ENCODE peak calls at places on chromosomes 5 and 9, in ten cellular contexts. J is vagina, Y is suprapubic skin, W is IMR-90, R is breast epithelium, N is adrenal gland, V is body of pancreas, P is uterus, Z is tibial nerve, K is prostate gland. D is an unnamed sample.

GRCh38 chr5:125190232-125191051 is 444.0 kb upstream of the ZNF608 start:
- DNase-seq in J (no peak), Y (no peak), W (peak), R (no peak), N (no peak), V (no peak), P (no peak), Z (no peak), K (no peak), D (no peak)

GRCh38 chr9:104329245-104329644 is 174.8 kb upstream of the OR13F1 start:
- DNase-seq in J (no peak), Y (no peak), W (no peak), R (no peak), N (no peak), V (no peak), P (no peak), Z (no peak), K (no peak), D (no peak)

GRCh38 chr9:130183133-130183762 is 11.0 kb downstream of the NCS1 start:
- DNase-seq in J (no peak), Y (no peak), W (peak), R (no peak), N (peak), V (peak), P (no peak), Z (no peak), K (no peak), D (no peak)

GRCh38 chr5:121870489-121870888 is 18.8 kb downstream of the FTMT start:
- DNase-seq in J (no peak), Y (no peak), W (peak), R (no peak), N (no peak), V (no peak), P (no peak), Z (no peak), K (no peak), D (no peak)

GRCh38 chr9:131661954-131662621 is 77.8 kb downstream of the RAPGEF1 start:
- DNase-seq in J (no peak), Y (no peak), W (no peak), R (no peak), N (no peak), V (no peak), P (no peak), Z (no peak), K (no peak), D (no peak)

GRCh38 chr9:114273461-114273881 is 49.4 kb upstream of the ORM1 start:
- DNase-seq in J (peak), Y (peak), W (no peak), R (peak), N (no peak), V (no peak), P (peak), Z (no peak), K (no peak), D (no peak)

GRCh38 chr9:116860509-116861120 is 173.5 kb downstream of the TRIM32 start:
- DNase-seq in J (no peak), Y (no peak), W (peak), R (peak), N (peak), V (peak), P (peak), Z (peak), K (peak), D (peak)

GRCh38 chr9:8437878-8438277 is 638.3 kb upstream of the DMAC1 start:
- DNase-seq in J (no peak), Y (no peak), W (no peak), R (no peak), N (no peak), V (no peak), P (no peak), Z (no peak), K (no peak), D (no peak)

GRCh38 chr5:72137826-72138409 is 30.6 kb downstream of the MAP1B start:
- DNase-seq in J (no peak), Y (no peak), W (no peak), R (no peak), N (no peak), V (no peak), P (no peak), Z (no peak), K (no peak), D (no peak)

GRCh38 chr9:136852664-136853595 is 784 bp downstream of the MAMDC4 start:
- DNase-seq in J (no peak), Y (no peak), W (no peak), R (no peak), N (no peak), V (peak), P (no peak), Z (no peak), K (no peak), D (no peak)

GRCh38 chr5:105197531-105197930 is 1634.9 kb upstream of the NUDT12 start:
- DNase-seq in J (no peak), Y (no peak), W (no peak), R (no peak), N (no peak), V (no peak), P (no peak), Z (no peak), K (no peak), D (no peak)

GRCh38 chr5:91223886-91224285 is 159.2 kb downstream of the ARRDC3 start:
- DNase-seq in J (no peak), Y (no peak), W (peak), R (no peak), N (no peak), V (no peak), P (no peak), Z (no peak), K (no peak), D (no peak)

GRCh38 chr5:1058549-1058945 is 49.9 kb downstream of the NKD2 start:
- DNase-seq in J (no peak), Y (no peak), W (no peak), R (no peak), N (no peak), V (no peak), P (no peak), Z (no peak), K (no peak), D (no peak)

GRCh38 chr9:88651682-88652633 is 117.0 kb downstream of the NXNL2 start:
- DNase-seq in J (peak), Y (peak), W (peak), R (peak), N (peak), V (peak), P (peak), Z (peak), K (peak), D (peak)

GRCh38 chr9:75589497-75589896 is 301.0 kb upstream of the PCSK5 start:
- DNase-seq in J (no peak), Y (no peak), W (no peak), R (no peak), N (no peak), V (no peak), P (no peak), Z (no peak), K (no peak), D (no peak)

GRCh38 chr9:9032950-9033349 is 1233.4 kb upstream of the DMAC1 start:
- DNase-seq in J (no peak), Y (no peak), W (no peak), R (no peak), N (no peak), V (no peak), P (no peak), Z (no peak), K (no peak), D (no peak)

GRCh38 chr5:159031513-159031912 is 68.2 kb downstream of the EBF1 start:
- DNase-seq in J (no peak), Y (no peak), W (peak), R (no peak), N (no peak), V (no peak), P (no peak), Z (no peak), K (no peak), D (no peak)

GRCh38 chr5:55393501-55394175 is 85.8 kb downstream of the MTREX start:
- DNase-seq in J (no peak), Y (no peak), W (no peak), R (no peak), N (no peak), V (no peak), P (no peak), Z (no peak), K (no peak), D (no peak)

GRCh38 chr9:109122726-109123621 is 3.2 kb upstream of the TMEM245 start:
- DNase-seq in J (no peak), Y (no peak), W (no peak), R (no peak), N (no peak), V (no peak), P (no peak), Z (no peak), K (no peak), D (no peak)

GRCh38 chr9:109868222-109868621 is 88.2 kb downstream of the PALM2AKAP2 start:
- DNase-seq in J (no peak), Y (no peak), W (peak), R (no peak), N (peak), V (no peak), P (no peak), Z (no peak), K (no peak), D (no peak)

GRCh38 chr9:36903541-36904435 is 130.3 kb downstream of the PAX5 start:
- DNase-seq in J (no peak), Y (peak), W (peak), R (no peak), N (peak), V (peak), P (no peak), Z (no peak), K (no peak), D (peak)

GRCh38 chr9:76697554-76697953 is 66.7 kb upstream of the PCA3 start:
- DNase-seq in J (no peak), Y (no peak), W (no peak), R (no peak), N (no peak), V (no peak), P (no peak), Z (no peak), K (no peak), D (no peak)

GRCh38 chr5:81694726-81695125 is 56.2 kb downstream of the SSBP2 start:
- DNase-seq in J (no peak), Y (no peak), W (no peak), R (no peak), N (no peak), V (no peak), P (no peak), Z (no peak), K (no peak), D (no peak)

GRCh38 chr9:78903581-78903980 is 606.7 kb downstream of the PSAT1 start:
- DNase-seq in J (no peak), Y (no peak), W (peak), R (no peak), N (no peak), V (no peak), P (no peak), Z (no peak), K (no peak), D (no peak)

GRCh38 chr5:172837640-172838039 is 3.6 kb downstream of the ERGIC1 start:
- DNase-seq in J (no peak), Y (no peak), W (no peak), R (peak), N (peak), V (peak), P (no peak), Z (no peak), K (peak), D (peak)

GRCh38 chr9:72809586-72809985 is 143.3 kb downstream of the ALDH1A1 start:
- DNase-seq in J (no peak), Y (no peak), W (no peak), R (no peak), N (no peak), V (no peak), P (no peak), Z (no peak), K (no peak), D (no peak)

GRCh38 chr9:72813544-72813943 is 139.3 kb downstream of the ALDH1A1 start:
- DNase-seq in J (no peak), Y (no peak), W (no peak), R (no peak), N (no peak), V (no peak), P (no peak), Z (no peak), K (no peak), D (no peak)

GRCh38 chr9:72808446-72808768 is 144.4 kb downstream of the ALDH1A1 start:
- DNase-seq in J (no peak), Y (no peak), W (no peak), R (no peak), N (no peak), V (no peak), P (no peak), Z (no peak), K (no peak), D (no peak)

GRCh38 chr9:72812622-72813111 is 140.2 kb downstream of the ALDH1A1 start:
- DNase-seq in J (no peak), Y (no peak), W (no peak), R (no peak), N (no peak), V (no peak), P (no peak), Z (no peak), K (no peak), D (no peak)

GRCh38 chr9:72807765-72808445 is 144.9 kb downstream of the ALDH1A1 start:
- DNase-seq in J (no peak), Y (no peak), W (no peak), R (no peak), N (no peak), V (no peak), P (no peak), Z (no peak), K (no peak), D (no peak)
- TF ChIP-seq CTCF in J (no peak), Y (no peak), W (peak), R (no peak), N (no peak), V (no peak), P (no peak), Z (no peak), K (no peak), D (no peak)

GRCh38 chr9:128322342-128323191 is at the start of the genes COQ4 and TRUB2:
- DNase-seq in J (peak), Y (peak), W (peak), R (peak), N (peak), V (peak), P (peak), Z (peak), K (peak), D (peak)
- TF ChIP-seq POLR2A in J (no peak), Y (no peak), W (peak), R (no peak), N (no peak), V (peak), P (no peak), Z (peak), K (no peak), D (no peak)

GRCh38 chr9:33170464-33171156 is 3.5 kb upstream of the B4GALT1 start:
- DNase-seq in J (peak), Y (peak), W (no peak), R (peak), N (peak), V (peak), P (peak), Z (peak), K (peak), D (peak)
- TF ChIP-seq CTCF in J (peak), Y (peak), W (peak), R (peak), N (peak), V (peak), P (no peak), Z (peak), K (peak), D (peak)

GRCh38 chr5:74992791-74993190 is 59.6 kb downstream of the GCNT4 start:
- DNase-seq in J (no peak), Y (no peak), W (no peak), R (no peak), N (no peak), V (no peak), P (no peak), Z (no peak), K (no peak), D (no peak)

GRCh38 chr5:74991522-74991921 is 60.8 kb downstream of the GCNT4 start:
- DNase-seq in J (no peak), Y (no peak), W (no peak), R (no peak), N (no peak), V (no peak), P (no peak), Z (no peak), K (no peak), D (no peak)

GRCh38 chr5:74993743-74994142 is 58.6 kb downstream of the GCNT4 start:
- DNase-seq in J (no peak), Y (no peak), W (peak), R (no peak), N (no peak), V (peak), P (no peak), Z (no peak), K (no peak), D (peak)

GRCh38 chr5:74988273-74988983 is 63.9 kb downstream of the GCNT4 start:
- DNase-seq in J (no peak), Y (no peak), W (no peak), R (no peak), N (no peak), V (no peak), P (no peak), Z (no peak), K (no peak), D (no peak)

GRCh38 chr5:74990194-74990593 is 62.2 kb downstream of the GCNT4 start:
- DNase-seq in J (no peak), Y (no peak), W (no peak), R (no peak), N (no peak), V (no peak), P (no peak), Z (no peak), K (no peak), D (no peak)
- TF ChIP-seq POLR2A in J (no peak), Y (no peak), W (no peak), R (no peak), N (no peak), V (no peak), P (no peak), Z (no peak), K (no peak), D (no peak)

DNA sequence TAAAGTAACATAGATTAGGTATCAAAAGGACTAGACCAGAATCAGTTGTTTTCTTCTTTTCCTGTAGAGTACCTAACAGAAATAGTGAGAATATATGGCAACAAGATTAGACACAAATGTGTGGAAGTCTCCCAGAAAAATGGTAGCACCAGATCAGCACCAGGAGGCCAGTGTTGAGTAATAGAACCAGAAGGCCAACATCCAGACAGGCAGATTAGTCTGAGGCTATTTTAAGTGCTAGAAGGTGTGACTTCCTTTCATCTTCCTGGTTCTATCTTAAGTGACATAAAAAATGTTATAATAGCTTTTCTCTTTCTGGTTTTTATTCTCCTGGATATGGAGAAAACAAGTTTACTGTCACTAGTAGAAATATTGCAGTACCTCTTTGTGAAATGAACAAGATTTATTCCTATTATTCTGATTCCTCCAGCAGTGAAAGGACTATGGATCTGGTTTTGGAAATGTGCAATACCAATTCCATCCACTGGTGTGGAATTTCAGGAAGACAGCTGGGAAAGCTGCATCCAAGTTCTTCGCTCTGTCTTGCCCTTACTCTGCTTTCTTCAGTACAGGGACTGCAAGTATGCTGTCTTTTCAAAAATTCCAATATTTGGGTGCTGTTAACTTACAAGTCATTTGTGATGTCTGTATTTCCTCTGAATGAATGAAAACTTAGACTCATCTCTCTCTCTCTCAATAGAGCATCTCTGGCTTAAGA is 39.1 kb downstream of the SHLD3 start:
- DNase-seq in J (no peak), Y (no peak), W (peak), R (no peak), N (no peak), V (no peak), P (no peak), Z (no peak), K (no peak), D (no peak)
- TF ChIP-seq CTCF in J (peak), Y (no peak), W (peak), R (no peak), N (peak), V (peak), P (no peak), Z (peak), K (peak), D (no peak)

DNA sequence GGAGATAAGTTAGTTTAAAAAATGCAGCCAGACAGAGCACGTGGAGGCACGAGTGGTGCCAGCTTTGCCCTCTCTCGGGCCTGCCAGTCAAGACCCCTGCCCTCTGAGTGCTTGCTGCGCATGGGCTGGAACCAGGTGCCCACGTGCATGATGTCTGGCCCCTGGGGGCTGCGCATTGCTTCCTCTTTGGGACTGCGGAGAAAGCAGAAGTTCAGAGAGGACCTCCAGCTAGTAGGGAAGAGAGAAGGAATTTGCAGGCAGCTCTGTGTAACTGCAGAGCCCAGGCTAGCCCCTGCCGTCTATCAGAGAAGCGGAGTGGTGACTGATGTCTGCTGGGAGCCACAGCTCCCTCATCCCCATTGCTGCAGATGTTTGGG is 9.7 kb upstream of the RNU6ATAC start:
- DNase-seq in J (no peak), Y (no peak), W (no peak), R (no peak), N (peak), V (no peak), P (no peak), Z (no peak), K (no peak), D (no peak)
- TF ChIP-seq POLR2A in J (no peak), Y (no peak), W (no peak), R (no peak), N (no peak), V (no peak), P (no peak), Z (no peak), K (no peak), D (no peak)

GRCh38 chr5:6573651-6574101 is 59.2 kb downstream of the NSUN2 start:
- DNase-seq in J (peak), Y (peak), W (no peak), R (no peak), N (no peak), V (no peak), P (no peak), Z (no peak), K (peak), D (no peak)
- TF ChIP-seq CTCF in J (no peak), Y (no peak), W (no peak), R (no peak), N (no peak), V (no peak), P (no peak), Z (no peak), K (no peak), D (no peak)

D was measured in stomach.